ENCODE peak calls at places on chromosomes 12 and 14, in nine cellular contexts. E, U, L, Y, J, R, D, O and W are unnamed samples.

GRCh38 chr14:22836301-22837058 is at the start of gene MMP14:
- DNase-seq in E (no peak), U (peak; percentile 59), L (peak; percentile 67), Y (peak; percentile 67), J (peak; percentile 81), R (no peak), D (peak; percentile 26), O (peak; percentile 94), W (no peak)

GRCh38 chr12:27424631-27425230 is 21.8 kb upstream of the SMCO2 start:
- DNase-seq in E (no peak), U (no peak), L (no peak), Y (no peak), J (peak; percentile 44), R (no peak), D (no peak), O (no peak), W (no peak)

GRCh38 chr12:88578274-88578673 is 2.0 kb downstream of the KITLG start:
- DNase-seq in E (no peak), U (no peak), L (no peak), Y (no peak), J (peak; percentile 39), R (no peak), D (no peak), O (no peak), W (no peak)

GRCh38 chr14:90193925-90194324 is 62.4 kb upstream of the PSMC1 start:
- DNase-seq in E (no peak), U (peak; percentile 62), L (no peak), Y (no peak), J (no peak), R (no peak), D (no peak), O (no peak), W (no peak)

GRCh38 chr12:75479963-75480461 is 543 bp upstream of the GLIPR1 start:
- DNase-seq in E (no peak), U (no peak), L (no peak), Y (no peak), J (peak; percentile 92), R (no peak), D (no peak), O (no peak), W (no peak)

GRCh38 chr14:50830044-50830931 is 674 bp downstream of the NIN start:
- DNase-seq in E (peak; percentile 56), U (peak; percentile 81), L (peak; percentile 29), Y (peak; percentile 19), J (peak; percentile 34), R (no peak), D (peak; percentile 69), O (peak; percentile 72), W (peak; percentile 48)

GRCh38 chr12:96720363-96720705 is 186.7 kb upstream of the NEDD1 start:
- DNase-seq in E (no peak), U (peak; percentile 58), L (no peak), Y (no peak), J (no peak), R (no peak), D (peak; percentile 21), O (no peak), W (no peak)

GRCh38 chr14:34227834-34228662 is 234.0 kb downstream of the SPTSSA start:
- DNase-seq in E (no peak), U (peak; percentile 69), L (peak; percentile 25), Y (no peak), J (peak; percentile 36), R (no peak), D (no peak), O (peak; percentile 77), W (no peak)

GRCh38 chr14:20427231-20428009 is 8.5 kb downstream of the KLHL33 start:
- DNase-seq in E (no peak), U (no peak), L (no peak), Y (no peak), J (peak; percentile 59), R (no peak), D (no peak), O (no peak), W (no peak)

GRCh38 chr12:65335021-65335714 is 56.7 kb downstream of the MSRB3 start:
- DNase-seq in E (no peak), U (no peak), L (no peak), Y (no peak), J (peak; percentile 87), R (no peak), D (no peak), O (peak; percentile 65), W (no peak)

GRCh38 chr12:130835011-130835410 is 4.0 kb downstream of the STX2 start:
- DNase-seq in E (no peak), U (peak; percentile 20), L (no peak), Y (no peak), J (no peak), R (no peak), D (no peak), O (no peak), W (no peak)

GRCh38 chr12:130835436-130835835 is 3.6 kb downstream of the STX2 start:
- DNase-seq in E (no peak), U (peak; percentile 19), L (no peak), Y (no peak), J (no peak), R (no peak), D (no peak), O (no peak), W (no peak)

GRCh38 chr12:130838284-130838950 is 633 bp downstream of the STX2 start:
- DNase-seq in E (no peak), U (peak; percentile 66), L (no peak), Y (no peak), J (peak; percentile 9), R (no peak), D (no peak), O (no peak), W (no peak)

GRCh38 chr12:130839770-130840355 is 813 bp upstream of the STX2 start:
- DNase-seq in E (no peak), U (no peak), L (no peak), Y (no peak), J (no peak), R (no peak), D (no peak), O (peak; percentile 41), W (no peak)

DNA sequence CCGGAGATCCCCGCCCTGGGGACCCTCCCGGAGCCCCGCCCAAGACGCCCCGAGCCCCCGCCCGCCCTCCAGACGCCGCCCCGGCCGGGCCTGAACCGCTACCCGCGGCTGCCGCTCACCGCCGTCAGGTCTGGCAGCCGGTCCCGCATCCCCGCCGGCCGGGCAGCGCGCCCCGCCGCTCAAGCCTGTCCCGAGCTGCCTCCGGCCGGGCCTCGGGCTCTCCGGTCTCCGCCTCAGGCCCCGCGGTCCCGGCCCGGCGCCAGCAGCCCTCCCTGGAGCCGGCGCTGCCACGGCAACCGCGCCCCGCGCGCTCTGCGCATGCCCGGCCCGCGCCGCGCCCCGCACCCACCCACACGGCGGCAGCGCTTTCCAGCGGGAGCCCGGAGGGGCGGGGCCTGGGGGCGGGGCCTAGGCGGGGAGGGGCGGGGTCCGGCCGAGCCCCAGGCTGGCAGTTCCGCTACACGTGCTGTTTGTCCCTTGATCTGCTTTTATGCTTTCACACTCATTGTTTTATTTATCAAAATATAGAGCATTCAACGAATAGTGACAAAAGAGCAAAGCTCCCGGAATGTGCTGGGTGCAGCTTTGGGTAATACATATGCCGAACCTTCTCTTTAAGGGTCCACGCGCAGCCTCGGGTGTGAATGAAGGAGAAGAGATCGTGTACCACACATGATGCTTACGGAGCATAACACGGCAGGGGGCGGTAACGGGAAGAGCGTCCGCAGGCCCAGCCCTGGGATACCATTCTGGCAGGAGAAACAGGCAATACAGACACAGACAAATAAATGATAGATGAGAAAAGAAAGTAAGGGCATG is at the start of gene STX2:
- DNase-seq in E (peak; percentile 86), U (peak; percentile 93), L (peak; percentile 57), Y (peak; percentile 31), J (peak; percentile 54), R (peak; percentile 16), D (peak; percentile 81), O (peak; percentile 93), W (peak; percentile 83)
- H3K27ac ChIP-seq in E (peak within 1 kb of the TSS; percentile 74), U (no peak within 1 kb of the TSS), L (peak within 1 kb of the TSS; percentile 57), Y (peak within 1 kb of the TSS; percentile 64), J (peak within 1 kb of the TSS; percentile 42), R (peak within 1 kb of the TSS; percentile 73), D (peak within 1 kb of the TSS; percentile 53), O (peak within 1 kb of the TSS; percentile 90), W (peak within 1 kb of the TSS; percentile 55)

GRCh38 chr14:75229923-75230792 is 48.5 kb upstream of the FOS start:
- DNase-seq in E (no peak), U (no peak), L (no peak), Y (no peak), J (peak; percentile 69), R (no peak), D (peak; percentile 76), O (no peak), W (peak; percentile 48)

GRCh38 chr14:75226755-75227544 is 50.5 kb upstream of the TMED10 start:
- DNase-seq in E (no peak), U (no peak), L (no peak), Y (no peak), J (no peak), R (no peak), D (no peak), O (no peak), W (no peak)

GRCh38 chr14:75232597-75232996 is 46.0 kb upstream of the FOS start:
- DNase-seq in E (peak; percentile 23), U (no peak), L (no peak), Y (no peak), J (no peak), R (no peak), D (peak; percentile 44), O (no peak), W (peak; percentile 29)

GRCh38 chr14:75231320-75231719 is 47.3 kb upstream of the FOS start:
- DNase-seq in E (no peak), U (no peak), L (no peak), Y (no peak), J (no peak), R (no peak), D (no peak), O (no peak), W (no peak)

GRCh38 chr14:75229576-75229922 is 49.1 kb upstream of the FOS start:
- DNase-seq in E (no peak), U (no peak), L (no peak), Y (no peak), J (no peak), R (no peak), D (no peak), O (no peak), W (no peak)
- H3K27ac ChIP-seq in E (no peak overlapping the region), U (no peak overlapping the region), L (no peak overlapping the region), Y (no peak overlapping the region), J (no peak overlapping the region), R (peak overlapping the region; percentile 72), D (peak overlapping the region; percentile 72), O (no peak overlapping the region), W (peak overlapping the region; percentile 51)

DNA sequence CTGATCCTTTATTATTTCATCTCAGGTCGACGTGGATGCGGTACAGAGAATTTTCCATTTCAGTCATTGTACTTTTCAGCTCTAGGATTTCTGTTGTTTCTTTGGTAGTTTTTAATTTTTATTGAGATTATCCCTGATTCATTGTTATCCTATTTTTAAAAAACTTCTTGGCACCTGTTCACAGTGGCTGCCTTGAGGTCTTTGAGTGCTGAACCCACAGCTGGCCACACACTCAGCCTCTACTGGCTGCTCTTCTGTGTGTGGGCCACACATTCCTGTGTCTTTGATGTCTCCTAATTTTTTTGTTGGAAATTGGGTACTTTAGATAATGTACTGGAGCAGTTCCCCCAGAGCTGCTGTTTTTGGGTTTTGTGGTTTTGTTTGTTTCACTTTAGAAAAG is 37.7 kb upstream of the ASPG start:
- DNase-seq in E (no peak), U (no peak), L (no peak), Y (no peak), J (no peak), R (no peak), D (no peak), O (no peak), W (no peak)
- H3K27ac ChIP-seq in E (no peak overlapping the region), U (no peak overlapping the region), L (no peak overlapping the region), Y (no peak overlapping the region), J (no peak overlapping the region), R (no peak overlapping the region), D (no peak overlapping the region), O (no peak overlapping the region), W (no peak overlapping the region)

GRCh38 chr14:78029471-78030372 is 140.5 kb upstream of the NRXN3 start:
- DNase-seq in E (no peak), U (peak; percentile 68), L (no peak), Y (no peak), J (no peak), R (no peak), D (no peak), O (no peak), W (no peak)
- H3K27ac ChIP-seq in E (no peak overlapping the region), U (peak overlapping the region; percentile 44), L (no peak overlapping the region), Y (no peak overlapping the region), J (no peak overlapping the region), R (no peak overlapping the region), D (no peak overlapping the region), O (no peak overlapping the region), W (no peak overlapping the region)